ENCODE peak calls at places on chromosomes 12 and 14, in four cellular contexts. S is neural crest cell, P is fibroblast of pulmonary artery, M is progenitor cell of endocrine pancreas. I is an unnamed sample.
A peak's percentile ranks its signal among the peaks of the same experiment; 100 is the strongest.

GRCh38 chr14:101134851-101135486 is 231.4 kb upstream of the RTL1 start:
- DNase-seq in P (no peak), M (no peak), S (no peak), I (no peak)

GRCh38 chr12:1350055-1350933 is 244.1 kb downstream of the FBXL14 start:
- DNase-seq in P (peak; percentile 62), M (no peak), S (no peak), I (no peak)

GRCh38 chr12:20007331-20007730 is 361.0 kb upstream of the PDE3A start:
- DNase-seq in S (no peak), M (no peak), P (no peak), I (no peak)

GRCh38 chr12:34390846-34391700 is 368.8 kb downstream of the ALG10 start:
- DNase-seq in P (no peak), M (no peak), S (no peak), I (no peak)

GRCh38 chr12:131132118-131132892 is 178.6 kb downstream of the ADGRD1 start:
- DNase-seq in P (peak; percentile 46), S (peak; percentile 95), M (peak; percentile 87), I (peak; percentile 72)

GRCh38 chr14:104094709-104095425 is 9.4 kb downstream of the ASPG start:
- DNase-seq in P (peak; percentile 46), M (peak; percentile 91), S (peak; percentile 93), I (peak; percentile 69)

GRCh38 chr14:64556526-64556925 is 6.8 kb downstream of the PPP1R36 start:
- DNase-seq in P (peak; percentile 89), M (no peak), S (no peak), I (no peak)

GRCh38 chr14:38485011-38485410 is 229.1 kb upstream of the CLEC14A start:
- DNase-seq in S (no peak), M (no peak), P (no peak), I (no peak)

GRCh38 chr12:109625131-109625559 is 51.6 kb downstream of the MVK start:
- DNase-seq in P (peak; percentile 13), S (no peak), M (no peak), I (no peak)

GRCh38 chr12:116958402-116959197 is 47.9 kb downstream of the FBXW8 start:
- DNase-seq in P (no peak), M (no peak), S (no peak), I (no peak)

GRCh38 chr14:73695082-73695481 is 19.1 kb downstream of the PNMA1 start:
- DNase-seq in P (no peak), M (no peak), S (no peak), I (no peak)

GRCh38 chr14:103846569-103847438 is 571 bp downstream of the PPP1R13B start:
- DNase-seq in P (no peak), M (peak; percentile 32), S (no peak), I (no peak)

GRCh38 chr14:22973217-22974032 is 8.9 kb downstream of the AJUBA start:
- DNase-seq in M (no peak), P (peak; percentile 82), S (peak; percentile 61), I (no peak)

DNA sequence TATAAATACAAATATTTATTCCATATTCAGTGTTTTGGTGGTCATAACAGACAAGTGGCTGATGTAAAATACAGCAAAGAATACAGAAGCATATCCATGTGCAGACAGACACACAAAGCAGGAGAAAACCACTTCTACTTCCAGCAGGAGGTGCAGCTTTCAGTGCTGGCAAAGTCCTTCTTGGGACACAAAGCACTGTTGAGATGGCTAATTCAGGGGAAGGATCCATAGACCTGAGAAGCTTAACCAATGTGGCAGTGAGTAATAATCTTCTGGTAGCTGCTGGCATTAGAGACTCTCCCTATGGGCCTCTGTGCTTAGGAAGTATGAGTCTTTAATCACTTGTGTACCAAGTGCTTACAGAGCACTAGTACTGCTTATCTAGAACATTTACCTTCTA is 26.8 kb downstream of the AMN1 start:
- DNase-seq in S (no peak), P (peak; percentile 46), M (no peak), I (no peak)
- TF ChIP-seq CTCF in S (no peak), P (peak; percentile 39), M (peak; percentile 39), I (no peak)

GRCh38 chr14:49479432-49479831 is 106.7 kb downstream of the RPS29 start:
- DNase-seq in P (no peak), S (no peak), M (no peak), I (no peak)

GRCh38 chr14:49481099-49481498 is 105.1 kb downstream of the RPS29 start:
- DNase-seq in S (no peak), P (no peak), M (no peak), I (no peak)

GRCh38 chr14:49478784-49479183 is 107.4 kb downstream of the RPS29 start:
- DNase-seq in P (no peak), S (no peak), M (no peak), I (no peak)

GRCh38 chr14:49480053-49480452 is 106.1 kb downstream of the RPS29 start:
- DNase-seq in P (no peak), S (no peak), M (no peak), I (no peak)

DNA sequence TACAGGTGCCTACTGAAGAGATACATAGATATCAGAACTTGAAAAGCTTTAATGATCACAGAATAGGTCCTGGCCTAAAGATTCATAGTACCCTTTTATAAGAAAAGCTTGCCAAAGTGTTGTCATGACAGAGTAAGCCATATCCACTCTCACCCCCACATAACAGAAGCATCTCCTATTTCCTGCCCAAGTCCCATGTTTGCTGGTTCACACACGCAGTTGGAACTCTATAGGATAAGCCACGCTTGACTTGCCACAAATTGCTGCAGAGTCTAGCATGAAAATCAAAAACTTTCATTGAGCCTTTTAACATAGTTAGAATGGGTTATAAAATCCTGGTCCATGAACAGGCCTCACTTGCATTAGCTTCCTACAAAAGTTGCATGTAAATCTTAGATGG is 108.6 kb downstream of the RPS29 start:
- DNase-seq in M (no peak), P (no peak), S (no peak), I (no peak)
- TF ChIP-seq CTCF in M (no peak), P (no peak), S (no peak), I (no peak)

GRCh38 chr14:50901361-50901760 is 29.5 kb downstream of the ABHD12B start:
- DNase-seq in S (no peak), M (no peak), P (no peak), I (no peak)
- TF ChIP-seq CTCF in S (no peak), M (no peak), P (no peak), I (no peak)

GRCh38 chr12:102016472-102016871 is 45.3 kb downstream of the WASHC3 start:
- DNase-seq in S (no peak), P (no peak), M (no peak), I (no peak)
- TF ChIP-seq CTCF in S (no peak), P (no peak), M (no peak), I (no peak)

GRCh38 chr12:74647241-74647640 is 109.6 kb downstream of the ATXN7L3B start:
- DNase-seq in M (no peak), P (no peak), S (no peak), I (no peak)

GRCh38 chr12:74641262-74641661 is 103.6 kb downstream of the ATXN7L3B start:
- DNase-seq in P (no peak), M (no peak), S (no peak), I (no peak)

GRCh38 chr12:74644681-74645080 is 107.0 kb downstream of the ATXN7L3B start:
- DNase-seq in P (no peak), S (no peak), M (no peak), I (no peak)

GRCh38 chr12:74641694-74642093 is 104.1 kb downstream of the ATXN7L3B start:
- DNase-seq in P (no peak), S (no peak), M (no peak), I (no peak)

DNA sequence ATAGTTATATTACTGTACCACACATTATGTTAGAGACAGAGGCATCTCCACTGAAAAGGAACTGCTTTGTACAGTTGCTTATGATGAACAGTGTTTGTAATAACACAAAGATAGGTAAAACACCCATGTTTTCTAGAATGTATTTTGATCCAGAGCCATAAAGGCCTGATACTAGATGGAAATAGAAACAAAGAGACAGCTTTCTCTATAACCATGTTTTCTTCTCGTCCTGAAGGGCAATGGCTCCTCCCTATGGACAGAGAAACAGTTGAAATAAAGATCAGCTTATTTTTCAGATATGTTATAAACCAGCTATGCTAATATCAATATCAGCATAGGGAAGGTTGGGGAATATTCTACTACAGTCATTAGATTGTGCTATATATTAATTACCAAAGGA is 109.2 kb downstream of the ATXN7L3B start:
- DNase-seq in P (peak; percentile 1), M (no peak), S (no peak), I (no peak)
- TF ChIP-seq CTCF in P (peak; percentile 2), M (peak; percentile 49), S (peak; percentile 48), I (no peak)

DNA sequence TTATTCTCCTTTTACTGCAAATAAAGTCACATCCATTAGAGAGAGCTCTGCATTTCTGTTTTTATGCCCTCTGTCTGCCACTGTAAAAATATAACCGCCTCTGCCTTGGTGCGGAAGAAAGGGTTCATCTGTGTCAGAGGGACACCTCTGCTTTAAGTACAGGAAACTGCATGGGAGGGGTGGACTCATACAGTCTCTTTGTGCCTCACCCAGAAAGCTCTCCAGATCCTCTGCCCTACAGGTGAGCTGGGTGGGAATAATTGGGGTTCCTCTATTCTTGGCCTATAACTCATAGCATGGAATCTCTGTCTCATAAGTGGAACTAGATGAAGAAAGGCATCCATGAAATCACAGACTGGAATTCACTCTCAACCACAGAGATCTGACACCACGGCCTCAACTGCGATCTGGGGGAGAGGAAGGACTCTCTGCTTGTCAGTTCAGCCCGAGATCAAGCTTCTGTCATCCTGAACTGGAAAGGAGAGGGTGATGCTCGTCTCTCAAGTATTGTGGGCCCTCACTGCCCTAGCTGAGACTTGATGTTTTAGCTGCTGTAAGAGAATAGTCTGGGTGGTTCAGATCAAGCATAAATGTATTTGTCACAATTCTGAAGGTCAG is 702.3 kb downstream of the TMEM121 start:
- DNase-seq in M (no peak), S (no peak), P (no peak), I (no peak)
- TF ChIP-seq CTCF in M (no peak), S (no peak), P (no peak), I (no peak)

GRCh38 chr12:12975322-12976077 is 23.5 kb upstream of the GPRC5D start:
- DNase-seq in S (no peak), M (no peak), P (peak; percentile 59), I (no peak)
- TF ChIP-seq CTCF in S (no peak), M (peak; percentile 48), P (peak; percentile 58), I (no peak)

GRCh38 chr12:57840701-57841100 is 5.8 kb downstream of the CTDSP2 start:
- DNase-seq in M (no peak), S (no peak), P (peak; percentile 56), I (no peak)
- TF ChIP-seq CTCF in M (no peak), S (no peak), P (no peak), I (no peak)

DNA sequence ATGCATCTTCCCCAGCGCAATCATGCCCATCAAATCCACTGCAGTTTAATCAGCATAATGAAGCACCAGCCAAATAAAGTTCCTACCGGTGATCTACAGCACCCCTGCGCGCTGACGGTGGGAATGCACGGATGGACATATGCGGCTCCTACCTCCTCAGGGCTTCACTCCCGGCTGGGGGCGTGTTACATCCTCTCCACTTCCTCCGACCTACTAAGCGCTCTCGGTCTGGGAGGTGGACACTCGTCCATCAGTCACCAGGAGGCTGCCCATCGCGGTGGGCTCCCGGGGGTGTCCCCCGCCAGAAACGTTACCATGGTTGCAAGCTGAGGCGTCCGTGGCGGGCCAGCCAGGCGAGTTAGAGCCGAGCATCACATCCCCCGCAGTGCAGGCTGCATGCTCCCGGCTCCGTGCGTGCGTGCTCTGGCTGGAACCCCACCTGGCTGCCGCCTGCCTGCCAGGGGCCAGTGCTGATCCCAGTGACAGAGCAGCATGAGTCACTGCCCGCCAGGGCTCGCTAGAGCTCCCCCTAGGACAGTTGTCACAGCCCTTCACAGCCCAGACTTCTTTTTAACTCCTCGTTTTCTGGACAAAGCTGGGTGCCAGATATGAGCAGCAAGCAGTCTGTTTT is 73.0 kb downstream of the CIT start:
- DNase-seq in S (peak; percentile 50), P (peak; percentile 64), M (peak; percentile 58), I (no peak)
- TF ChIP-seq CTCF in S (peak; percentile 63), P (peak; percentile 29), M (peak; percentile 71), I (no peak)